ENCODE peak calls at places on chromosomes 2 and 18, in six cellular contexts. I is MM.1S, B is tibial nerve, G is IMR-90, E is astrocyte, Y is brain microvascular endothelial cell. V is an unnamed sample.

GRCh38 chr2:171878481-171878993 is 15.5 kb downstream of the SLC25A12 start:
- DNase-seq in I (no peak), B (no peak), G (peak; percentile 73), E (peak; percentile 80), Y (peak; percentile 80), V (peak; percentile 21)

GRCh38 chr2:72673279-72673678 is 152.6 kb downstream of the EXOC6B start:
- DNase-seq in I (no peak), B (no peak), G (peak; percentile 35), E (no peak), Y (no peak), V (no peak)

GRCh38 chr2:228446732-228447131 is 265.2 kb upstream of the SPHKAP start:
- DNase-seq in I (no peak), B (no peak), G (no peak), E (peak; percentile 1), Y (peak; percentile 5), V (no peak)

GRCh38 chr2:111119847-111120252 is 864 bp upstream of the BCL2L11 start:
- DNase-seq in I (peak; percentile 36), B (no peak), G (no peak), E (no peak), Y (no peak), V (no peak)

GRCh38 chr2:36404312-36404711 is 48.7 kb downstream of the CRIM1 start:
- DNase-seq in I (no peak), B (no peak), G (no peak), E (peak; percentile 78), Y (peak; percentile 60), V (no peak)

GRCh38 chr2:129923265-129924141 is 56.0 kb upstream of the RAB6C start:
- DNase-seq in I (peak; percentile 50), B (no peak), G (peak; percentile 37), E (peak; percentile 13), Y (peak; percentile 55), V (no peak)

GRCh38 chr2:232211743-232212686 is 166.5 kb upstream of the ALPP start:
- DNase-seq in I (peak; percentile 74), B (no peak), G (no peak), E (no peak), Y (no peak), V (no peak)

GRCh38 chr18:26227051-26227672 is 917 bp downstream of the TAF4B start:
- DNase-seq in I (peak; percentile 8), B (no peak), G (no peak), E (no peak), Y (no peak), V (no peak)

GRCh38 chr2:72081450-72081849 is 66.2 kb downstream of the CYP26B1 start:
- DNase-seq in I (no peak), B (no peak), G (no peak), E (peak; percentile 43), Y (peak; percentile 65), V (no peak)

GRCh38 chr18:68033466-68033865 is 516.9 kb upstream of the DSEL start:
- DNase-seq in I (no peak), B (no peak), G (peak; percentile 7), E (no peak), Y (peak; percentile 20), V (no peak)

GRCh38 chr18:31741096-31741735 is 19.5 kb downstream of the SLC25A52 start:
- DNase-seq in I (peak; percentile 51), B (peak; percentile 47), G (peak; percentile 36), E (peak; percentile 11), Y (peak; percentile 52), V (no peak)

GRCh38 chr2:7916670-7917069 is 765.2 kb upstream of the ID2 start:
- DNase-seq in I (no peak), B (no peak), G (no peak), E (no peak), Y (no peak), V (no peak)

GRCh38 chr2:25822190-25823117 is 55.8 kb downstream of the ASXL2 start:
- DNase-seq in I (no peak), B (no peak), G (no peak), E (peak; percentile 10), Y (no peak), V (no peak)

GRCh38 chr2:201964631-201965206 is 68.9 kb upstream of the FZD7 start:
- DNase-seq in I (peak; percentile 93), B (no peak), G (no peak), E (peak; percentile 45), Y (no peak), V (no peak)

GRCh38 chr2:151916632-151917031 is 88.4 kb upstream of the ARL5A start:
- DNase-seq in I (no peak), B (no peak), G (no peak), E (no peak), Y (no peak), V (no peak)

GRCh38 chr2:197113221-197113831 is 186.8 kb upstream of the PGAP1 start:
- DNase-seq in I (peak; percentile 45), B (no peak), G (peak; percentile 45), E (no peak), Y (no peak), V (no peak)

GRCh38 chr2:68463287-68463877 is 3.7 kb downstream of the FBXO48 start:
- DNase-seq in I (peak; percentile 70), B (no peak), G (peak; percentile 71), E (peak; percentile 31), Y (no peak), V (no peak)

GRCh38 chr18:12283256-12283655 is 24.8 kb upstream of the TUBB6 start:
- DNase-seq in I (no peak), B (no peak), G (peak; percentile 66), E (peak; percentile 69), Y (peak; percentile 54), V (no peak)

GRCh38 chr2:104804148-104804890 is 49.6 kb upstream of the POU3F3 start:
- DNase-seq in I (no peak), B (no peak), G (no peak), E (peak; percentile 18), Y (no peak), V (no peak)

GRCh38 chr2:29895296-29895695 is 26.1 kb downstream of the ALK start:
- DNase-seq in I (no peak), B (no peak), G (no peak), E (peak; percentile 62), Y (no peak), V (no peak)

GRCh38 chr2:131673400-131674173 is 145.9 kb downstream of the CCDC74A start:
- DNase-seq in I (peak; percentile 85), B (peak; percentile 55), G (peak; percentile 44), E (no peak), Y (peak; percentile 54), V (no peak)

GRCh38 chr2:181123798-181124217 is 143.4 kb downstream of the UBE2E3 start:
- DNase-seq in I (peak; percentile 82), B (no peak), G (no peak), E (peak; percentile 28), Y (peak; percentile 88), V (no peak)

GRCh38 chr18:48714873-48715272 is 176.0 kb downstream of the CTIF start:
- DNase-seq in I (no peak), B (no peak), G (no peak), E (no peak), Y (no peak), V (no peak)

GRCh38 chr2:95025406-95026319 is at the start of gene MAL:
- DNase-seq in I (no peak), B (no peak), G (no peak), E (no peak), Y (no peak), V (no peak)

GRCh38 chr2:119546446-119546765 is 2.2 kb downstream of the CFAP221 start:
- DNase-seq in I (no peak), B (no peak), G (no peak), E (peak; percentile 2), Y (no peak), V (no peak)

GRCh38 chr2:39228413-39229209 is 15.2 kb downstream of the CDKL4 start:
- DNase-seq in I (no peak), B (no peak), G (no peak), E (no peak), Y (no peak), V (no peak)

GRCh38 chr18:74714796-74715195 is 117.1 kb downstream of the ZNF407 start:
- DNase-seq in I (no peak), B (no peak), G (no peak), E (no peak), Y (no peak), V (no peak)

DNA sequence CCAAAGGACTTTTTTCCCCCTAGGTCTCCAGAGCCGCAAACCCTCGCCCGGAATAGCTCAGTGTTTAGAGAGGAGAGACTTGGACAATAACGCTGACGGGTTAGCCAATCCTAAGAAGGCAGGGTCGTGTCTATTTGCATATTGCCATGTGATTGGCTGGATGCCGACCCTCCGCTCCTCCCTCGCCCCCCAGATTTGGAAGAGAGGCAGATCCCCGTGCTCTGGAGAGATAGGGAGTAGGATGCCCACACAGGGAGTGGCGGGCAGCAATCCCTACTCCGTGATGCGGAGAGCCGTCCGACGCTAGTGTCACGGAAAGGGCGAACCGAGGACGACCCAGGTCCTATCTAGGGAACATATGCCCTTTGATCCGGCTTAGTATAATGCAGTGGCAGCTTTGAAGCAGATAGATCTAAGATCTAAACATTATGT is 1.4 kb downstream of the WNT6 start:
- DNase-seq in I (no peak), B (peak; percentile 51), G (peak; percentile 37), E (peak; percentile 60), Y (no peak), V (no peak)
- H3K27me3 ChIP-seq in I (peaks cover 55% of the 10 kb centered on the region), B (no peaks in the 10 kb centered on the region), G (peaks cover 82% of the 10 kb centered on the region), E (peaks cover 57% of the 10 kb centered on the region), Y (peaks cover 58% of the 10 kb centered on the region), V (peaks cover 54% of the 10 kb centered on the region)

DNA sequence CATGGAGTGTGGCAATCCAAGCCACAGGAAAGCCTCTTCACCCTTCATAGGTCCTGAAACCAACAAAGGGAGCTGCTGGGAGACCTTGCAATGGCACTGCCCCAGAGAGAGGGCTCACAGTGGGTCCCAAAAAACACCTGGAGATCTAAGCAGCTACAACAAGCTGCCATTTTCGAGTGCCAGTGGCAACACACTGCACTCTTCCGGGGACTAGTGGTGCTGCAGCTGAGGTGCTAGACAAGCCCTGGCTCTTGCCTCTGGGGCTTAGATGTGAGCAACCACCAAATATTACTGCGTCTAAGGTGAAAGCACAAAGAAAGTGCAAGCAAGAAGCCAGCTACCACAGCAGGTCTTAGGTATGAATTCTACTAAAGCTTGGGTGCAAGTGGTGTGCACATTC is 192.9 kb downstream of the NOL4 start:
- DNase-seq in I (no peak), B (no peak), G (no peak), E (no peak), Y (no peak), V (no peak)
- TF ChIP-seq CTCF in I (no peak), B (no peak), G (no peak), E (no peak), Y (no peak), V (no peak)

DNA sequence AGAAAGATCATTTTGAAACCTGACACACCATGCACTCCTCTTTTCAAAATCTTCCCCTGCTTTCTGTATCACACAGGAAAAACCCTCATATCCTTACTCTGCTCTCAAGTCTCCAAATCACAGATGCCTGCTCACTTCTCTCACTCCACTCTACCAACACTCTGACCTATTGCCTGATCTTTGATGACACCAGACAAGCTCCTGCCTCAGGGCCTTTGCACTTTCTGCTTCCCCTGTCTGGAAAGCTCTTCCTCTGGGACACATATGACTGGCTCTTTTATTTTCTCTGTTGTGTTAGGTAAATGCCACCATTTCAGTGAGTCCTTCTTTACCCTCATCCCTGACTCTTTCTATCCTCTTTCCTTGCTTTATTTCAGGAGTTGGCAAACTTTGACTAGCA is 1300.7 kb upstream of the ZEB2 start:
- DNase-seq in I (no peak), B (no peak), G (no peak), E (no peak), Y (no peak), V (no peak)
- H3K4me3 ChIP-seq in I (no peak overlapping the region), B (no peak overlapping the region), G (no peak overlapping the region), E (no peak overlapping the region), Y (no peak overlapping the region), V (no peak overlapping the region)

DNA sequence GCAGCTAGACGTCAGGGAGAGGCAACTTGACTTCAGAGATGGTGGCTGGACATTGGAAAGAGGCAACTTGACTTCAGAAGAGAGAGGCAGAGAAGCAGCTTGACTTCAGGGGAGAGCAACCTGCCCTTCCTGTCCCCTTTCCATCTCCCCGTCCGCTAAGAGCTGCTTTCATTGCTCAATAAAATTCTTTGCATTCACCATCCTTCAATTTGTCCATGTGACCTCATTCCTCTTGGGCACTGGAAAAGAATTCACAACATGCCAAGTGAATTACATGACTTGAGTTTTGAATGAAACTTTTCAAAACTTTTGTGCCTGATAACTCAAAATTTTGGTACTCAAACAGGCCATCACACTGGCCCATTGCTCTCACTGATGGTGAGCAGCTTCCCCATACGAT is 158.9 kb downstream of the DPP4 start:
- DNase-seq in I (no peak), B (no peak), G (no peak), E (peak; percentile 25), Y (peak; percentile 2), V (no peak)
- H3K27me3 ChIP-seq in I (no peaks in the 10 kb centered on the region), B (no peaks in the 10 kb centered on the region), G (peaks cover 2% of the 10 kb centered on the region), E (no peaks in the 10 kb centered on the region), Y (no peaks in the 10 kb centered on the region), V (no peaks in the 10 kb centered on the region)